ENCODE peak calls at places on chromosomes 16 and 17, in five cellular contexts. One of them, this sample, is unnamed.

GRCh38 chr16:79351927-79352326 is 248.6 kb downstream of the MAF start:
- DNase-seq in AG09319: no peak
- DNase-seq in coronary artery: peak
- DNase-seq in AG04450: no peak
- DNase-seq in cardiac fibroblast: no peak
- DNase-seq in this sample: no peak

GRCh38 chr17:82687375-82687861 is 11.1 kb downstream of the RAB40B start:
- DNase-seq in AG09319: no peak
- DNase-seq in coronary artery: no peak
- DNase-seq in AG04450: no peak
- DNase-seq in cardiac fibroblast: no peak
- DNase-seq in this sample: no peak

GRCh38 chr16:27813591-27813990 is 249.9 kb downstream of the GSG1L start:
- DNase-seq in AG09319: no peak
- DNase-seq in coronary artery: peak
- DNase-seq in AG04450: no peak
- DNase-seq in cardiac fibroblast: no peak
- DNase-seq in this sample: no peak

GRCh38 chr17:7523033-7523432 is 25.8 kb upstream of the TNFSF12 start:
- DNase-seq in AG09319: no peak
- DNase-seq in coronary artery: no peak
- DNase-seq in AG04450: no peak
- DNase-seq in cardiac fibroblast: peak
- DNase-seq in this sample: no peak

GRCh38 chr17:42189651-42189965 is 4.4 kb upstream of the HCRT start:
- DNase-seq in AG09319: no peak
- DNase-seq in coronary artery: no peak
- DNase-seq in AG04450: no peak
- DNase-seq in cardiac fibroblast: no peak
- DNase-seq in this sample: no peak

GRCh38 chr17:4849011-4849536 is 15.9 kb downstream of the MINK1 start:
- DNase-seq in AG09319: no peak
- DNase-seq in coronary artery: no peak
- DNase-seq in AG04450: no peak
- DNase-seq in cardiac fibroblast: no peak
- DNase-seq in this sample: no peak

GRCh38 chr17:48729335-48730239 is 1.0 kb upstream of the HOXB13 start:
- DNase-seq in AG09319: no peak
- DNase-seq in coronary artery: no peak
- DNase-seq in AG04450: no peak
- DNase-seq in cardiac fibroblast: no peak
- DNase-seq in this sample: no peak

GRCh38 chr17:67108411-67108810 is 64.1 kb downstream of the CACNG1 start:
- DNase-seq in AG09319: no peak
- DNase-seq in coronary artery: no peak
- DNase-seq in AG04450: no peak
- DNase-seq in cardiac fibroblast: no peak
- DNase-seq in this sample: no peak

GRCh38 chr16:27366687-27367462 is 35.1 kb upstream of the IL21R start:
- DNase-seq in AG09319: no peak
- DNase-seq in coronary artery: no peak
- DNase-seq in AG04450: no peak
- DNase-seq in cardiac fibroblast: peak
- DNase-seq in this sample: no peak

GRCh38 chr17:35909408-35909807 is 21.2 kb downstream of the RDM1 start:
- DNase-seq in AG09319: no peak
- DNase-seq in coronary artery: no peak
- DNase-seq in AG04450: no peak
- DNase-seq in cardiac fibroblast: no peak
- DNase-seq in this sample: no peak

GRCh38 chr17:67659028-67659427 is 58.7 kb upstream of the NOL11 start:
- DNase-seq in AG09319: no peak
- DNase-seq in coronary artery: no peak
- DNase-seq in AG04450: no peak
- DNase-seq in cardiac fibroblast: no peak
- DNase-seq in this sample: no peak

GRCh38 chr17:53900951-53901350 is 78.2 kb downstream of the KIF2B start:
- DNase-seq in AG09319: no peak
- DNase-seq in coronary artery: no peak
- DNase-seq in AG04450: no peak
- DNase-seq in cardiac fibroblast: no peak
- DNase-seq in this sample: no peak

GRCh38 chr17:42819939-42820535 is 4.0 kb downstream of the BECN1 start:
- DNase-seq in AG09319: no peak
- DNase-seq in coronary artery: peak
- DNase-seq in AG04450: no peak
- DNase-seq in cardiac fibroblast: peak
- DNase-seq in this sample: no peak

GRCh38 chr16:85372627-85373372 is 240.3 kb upstream of the GSE1 start:
- DNase-seq in AG09319: peak
- DNase-seq in coronary artery: no peak
- DNase-seq in AG04450: no peak
- DNase-seq in cardiac fibroblast: peak
- DNase-seq in this sample: no peak

GRCh38 chr16:87389245-87389644 is 2.9 kb upstream of the MAP1LC3B start:
- DNase-seq in AG09319: no peak
- DNase-seq in coronary artery: peak
- DNase-seq in AG04450: no peak
- DNase-seq in cardiac fibroblast: no peak
- DNase-seq in this sample: no peak

GRCh38 chr17:50206604-50207293 is 5.3 kb upstream of the COL1A1 start:
- DNase-seq in AG09319: no peak
- DNase-seq in coronary artery: peak
- DNase-seq in AG04450: no peak
- DNase-seq in cardiac fibroblast: peak
- DNase-seq in this sample: no peak

GRCh38 chr16:83296505-83296904 is 511.3 kb upstream of the HSBP1 start:
- DNase-seq in AG09319: no peak
- DNase-seq in coronary artery: no peak
- DNase-seq in AG04450: no peak
- DNase-seq in cardiac fibroblast: no peak
- DNase-seq in this sample: no peak

GRCh38 chr16:2904100-2904921 is 7.4 kb upstream of the FLYWCH1 start:
- DNase-seq in AG09319: peak
- DNase-seq in coronary artery: peak
- DNase-seq in AG04450: peak
- DNase-seq in cardiac fibroblast: peak
- DNase-seq in this sample: no peak

GRCh38 chr16:1815461-1815860 is 11.2 kb downstream of the HAGH start:
- DNase-seq in AG09319: no peak
- DNase-seq in coronary artery: no peak
- DNase-seq in AG04450: no peak
- DNase-seq in cardiac fibroblast: no peak
- DNase-seq in this sample: no peak

GRCh38 chr17:66661411-66661843 is 173.5 kb upstream of the CACNG5 start:
- DNase-seq in AG09319: no peak
- DNase-seq in coronary artery: no peak
- DNase-seq in AG04450: no peak
- DNase-seq in cardiac fibroblast: no peak
- DNase-seq in this sample: no peak

GRCh38 chr16:26672206-26672605 is 394.5 kb upstream of the C16orf82 start:
- DNase-seq in AG09319: no peak
- DNase-seq in coronary artery: no peak
- DNase-seq in AG04450: no peak
- DNase-seq in cardiac fibroblast: no peak
- DNase-seq in this sample: no peak

GRCh38 chr17:65104541-65104940 is 32.6 kb upstream of the RGS9 start:
- DNase-seq in AG09319: no peak
- DNase-seq in coronary artery: no peak
- DNase-seq in AG04450: no peak
- DNase-seq in cardiac fibroblast: no peak
- DNase-seq in this sample: no peak

GRCh38 chr17:68819465-68819864 is 135.7 kb downstream of the ABCA8 start:
- DNase-seq in AG09319: no peak
- DNase-seq in coronary artery: no peak
- DNase-seq in AG04450: no peak
- DNase-seq in cardiac fibroblast: no peak
- DNase-seq in this sample: no peak

GRCh38 chr16:85220125-85220839 is 108.0 kb upstream of the CIBAR2 start:
- DNase-seq in AG09319: peak
- DNase-seq in coronary artery: no peak
- DNase-seq in AG04450: peak
- DNase-seq in cardiac fibroblast: peak
- DNase-seq in this sample: no peak

GRCh38 chr16:84443166-84443802 is 61.2 kb downstream of the MEAK7 start:
- DNase-seq in AG09319: no peak
- DNase-seq in coronary artery: no peak
- DNase-seq in AG04450: no peak
- DNase-seq in cardiac fibroblast: no peak
- DNase-seq in this sample: no peak

GRCh38 chr16:19505600-19506303 is 16.1 kb downstream of the GDE1 start:
- DNase-seq in AG09319: no peak
- DNase-seq in coronary artery: no peak
- DNase-seq in AG04450: no peak
- DNase-seq in cardiac fibroblast: peak
- DNase-seq in this sample: no peak

GRCh38 chr17:46262271-46262670 is 32.7 kb upstream of the LRRC37A start:
- DNase-seq in AG09319: no peak
- DNase-seq in coronary artery: no peak
- DNase-seq in AG04450: no peak
- DNase-seq in cardiac fibroblast: no peak
- DNase-seq in this sample: no peak

GRCh38 chr17:72565758-72566157 is 444.9 kb downstream of the SOX9 start:
- DNase-seq in AG09319: no peak
- DNase-seq in coronary artery: no peak
- DNase-seq in AG04450: no peak
- DNase-seq in cardiac fibroblast: no peak
- DNase-seq in this sample: no peak

GRCh38 chr17:72567774-72568173 is 447.0 kb downstream of the SOX9 start:
- DNase-seq in AG09319: no peak
- DNase-seq in coronary artery: no peak
- DNase-seq in AG04450: no peak
- DNase-seq in cardiac fibroblast: no peak
- DNase-seq in this sample: no peak

GRCh38 chr17:72569193-72569946 is 448.6 kb downstream of the SOX9 start:
- DNase-seq in AG09319: no peak
- DNase-seq in coronary artery: no peak
- DNase-seq in AG04450: no peak
- DNase-seq in cardiac fibroblast: no peak
- DNase-seq in this sample: no peak

GRCh38 chr17:72565006-72565405 is 444.2 kb downstream of the SOX9 start:
- DNase-seq in AG09319: no peak
- DNase-seq in coronary artery: no peak
- DNase-seq in AG04450: no peak
- DNase-seq in cardiac fibroblast: no peak
- DNase-seq in this sample: no peak

GRCh38 chr17:72566671-72567484 is 446.1 kb downstream of the SOX9 start:
- DNase-seq in AG09319: no peak
- DNase-seq in coronary artery: no peak
- DNase-seq in AG04450: no peak
- DNase-seq in cardiac fibroblast: no peak
- DNase-seq in this sample: no peak
- TF ChIP-seq CTCF in AG09319: no peak
- TF ChIP-seq CTCF in coronary artery: no peak
- TF ChIP-seq CTCF in AG04450: no peak
- TF ChIP-seq CTCF in cardiac fibroblast: no peak
- TF ChIP-seq CTCF in this sample: no peak

DNA sequence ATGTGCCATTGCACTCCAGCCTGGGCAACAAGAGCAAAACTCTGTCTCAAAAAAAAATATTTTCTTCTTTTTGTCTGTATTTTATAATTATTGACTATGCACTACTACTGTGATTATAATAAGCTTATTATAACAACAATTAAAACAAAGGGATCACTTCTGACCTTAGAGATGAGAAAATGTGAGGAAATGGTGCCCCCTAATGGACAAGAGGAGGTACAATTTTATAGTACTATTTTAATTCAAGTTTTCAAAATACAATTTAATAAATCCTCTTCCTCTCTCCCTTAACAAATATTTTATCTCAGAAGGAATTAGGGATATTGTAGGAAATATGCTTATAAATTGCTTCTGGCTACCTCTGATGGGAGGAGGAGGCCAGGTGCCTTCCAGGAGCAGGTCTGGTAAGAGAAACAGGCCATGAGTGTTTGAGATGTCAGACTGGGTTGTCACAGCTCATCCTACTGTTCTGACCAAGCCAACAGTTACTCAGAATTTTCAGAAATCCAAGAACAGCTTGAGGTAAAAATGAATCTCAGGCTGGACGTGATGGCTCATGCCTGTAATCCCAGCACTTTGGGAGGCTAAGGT is 14.0 kb downstream of the VPS53 start:
- DNase-seq in AG09319: no peak
- DNase-seq in coronary artery: no peak
- DNase-seq in AG04450: no peak
- DNase-seq in cardiac fibroblast: peak
- DNase-seq in this sample: no peak
- TF ChIP-seq CTCF in AG09319: peak
- TF ChIP-seq CTCF in coronary artery: peak
- TF ChIP-seq CTCF in AG04450: peak
- TF ChIP-seq CTCF in cardiac fibroblast: peak
- TF ChIP-seq CTCF in this sample: peak

GRCh38 chr16:55501549-55502322 is 7.1 kb upstream of the LPCAT2 start:
- DNase-seq in AG09319: no peak
- DNase-seq in coronary artery: no peak
- DNase-seq in AG04450: no peak
- DNase-seq in cardiac fibroblast: no peak
- DNase-seq in this sample: no peak
- TF ChIP-seq CTCF in AG09319: peak
- TF ChIP-seq CTCF in coronary artery: no peak
- TF ChIP-seq CTCF in AG04450: peak
- TF ChIP-seq CTCF in cardiac fibroblast: peak
- TF ChIP-seq CTCF in this sample: peak

GRCh38 chr17:81176656-81177055 is 10.6 kb upstream of the AATK start:
- DNase-seq in AG09319: no peak
- DNase-seq in coronary artery: no peak
- DNase-seq in AG04450: no peak
- DNase-seq in cardiac fibroblast: no peak
- DNase-seq in this sample: no peak
- TF ChIP-seq CTCF in AG09319: no peak
- TF ChIP-seq CTCF in coronary artery: no peak
- TF ChIP-seq CTCF in AG04450: no peak
- TF ChIP-seq CTCF in cardiac fibroblast: peak
- TF ChIP-seq CTCF in this sample: no peak

GRCh38 chr16:46687486-46687885 is 1.5 kb downstream of the VPS35 start:
- DNase-seq in AG09319: no peak
- DNase-seq in coronary artery: no peak
- DNase-seq in AG04450: no peak
- DNase-seq in cardiac fibroblast: no peak
- DNase-seq in this sample: no peak
- TF ChIP-seq CTCF in AG09319: no peak
- TF ChIP-seq CTCF in coronary artery: no peak
- TF ChIP-seq CTCF in AG04450: no peak
- TF ChIP-seq CTCF in cardiac fibroblast: no peak
- TF ChIP-seq CTCF in this sample: no peak